ENCODE peak calls at places on chromosomes 13 and 19, in eight cellular contexts. One of them, this sample, is unnamed.
A peak's percentile ranks its signal among the peaks of the same experiment; 100 is the strongest.

GRCh38 chr19:11560404-11560988 is 1.5 kb upstream of the ELOF1 start:
- DNase-seq in smooth muscle cell of the brain vasculature: no peak
- DNase-seq in stimulated activated CD8-positive, alpha-beta memory T cell treated with anti-CD3 and anti-CD28 coated beads, Interleukin-7, amount 100 ng/mL, for 4 hours: peak; percentile 25
- DNase-seq in fibroblast of pulmonary artery: peak; percentile 80
- DNase-seq in EH: peak; percentile 76
- DNase-seq in AG04450: peak; percentile 56
- DNase-seq in NCI-H1436 treated with DMSO at 0.1 percent for 48 hours: peak; percentile 60
- DNase-seq in erythroblast: peak; percentile 97
- DNase-seq in this sample: peak; percentile 52

GRCh38 chr13:50080158-50080855 is 65.1 kb downstream of the KCNRG start:
- DNase-seq in smooth muscle cell of the brain vasculature: no peak
- DNase-seq in EH: peak; percentile 66
- DNase-seq in NCI-H1436 treated with DMSO at 0.1 percent for 48 hours: no peak
- DNase-seq in stimulated activated CD8-positive, alpha-beta memory T cell treated with anti-CD3 and anti-CD28 coated beads, Interleukin-7, amount 100 ng/mL, for 4 hours: peak; percentile 9
- DNase-seq in fibroblast of pulmonary artery: peak; percentile 61
- DNase-seq in AG04450: no peak
- DNase-seq in erythroblast: peak; percentile 63
- DNase-seq in this sample: peak; percentile 42

GRCh38 chr19:46624958-46625661 is at the start of gene PTGIR:
- DNase-seq in EH: peak; percentile 94
- DNase-seq in smooth muscle cell of the brain vasculature: no peak
- DNase-seq in AG04450: no peak
- DNase-seq in erythroblast: no peak
- DNase-seq in stimulated activated CD8-positive, alpha-beta memory T cell treated with anti-CD3 and anti-CD28 coated beads, Interleukin-7, amount 100 ng/mL, for 4 hours: no peak
- DNase-seq in NCI-H1436 treated with DMSO at 0.1 percent for 48 hours: no peak
- DNase-seq in fibroblast of pulmonary artery: peak; percentile 93
- DNase-seq in this sample: no peak

GRCh38 chr13:113918981-113919646 is 54.8 kb downstream of the C13orf46 start:
- DNase-seq in AG04450: no peak
- DNase-seq in NCI-H1436 treated with DMSO at 0.1 percent for 48 hours: no peak
- DNase-seq in EH: peak; percentile 54
- DNase-seq in erythroblast: no peak
- DNase-seq in smooth muscle cell of the brain vasculature: no peak
- DNase-seq in stimulated activated CD8-positive, alpha-beta memory T cell treated with anti-CD3 and anti-CD28 coated beads, Interleukin-7, amount 100 ng/mL, for 4 hours: no peak
- DNase-seq in fibroblast of pulmonary artery: no peak
- DNase-seq in this sample: no peak

GRCh38 chr19:49340069-49340864 is 5.1 kb downstream of the CD37 start:
- DNase-seq in NCI-H1436 treated with DMSO at 0.1 percent for 48 hours: peak; percentile 86
- DNase-seq in fibroblast of pulmonary artery: no peak
- DNase-seq in erythroblast: no peak
- DNase-seq in AG04450: no peak
- DNase-seq in smooth muscle cell of the brain vasculature: no peak
- DNase-seq in stimulated activated CD8-positive, alpha-beta memory T cell treated with anti-CD3 and anti-CD28 coated beads, Interleukin-7, amount 100 ng/mL, for 4 hours: peak; percentile 36
- DNase-seq in EH: no peak
- DNase-seq in this sample: peak; percentile 18

GRCh38 chr13:50365683-50366391 is 350.6 kb downstream of the KCNRG start:
- DNase-seq in AG04450: no peak
- DNase-seq in erythroblast: no peak
- DNase-seq in stimulated activated CD8-positive, alpha-beta memory T cell treated with anti-CD3 and anti-CD28 coated beads, Interleukin-7, amount 100 ng/mL, for 4 hours: peak; percentile 12
- DNase-seq in NCI-H1436 treated with DMSO at 0.1 percent for 48 hours: no peak
- DNase-seq in EH: no peak
- DNase-seq in smooth muscle cell of the brain vasculature: no peak
- DNase-seq in fibroblast of pulmonary artery: no peak
- DNase-seq in this sample: peak; percentile 94

GRCh38 chr19:41588497-41589209 is 12.7 kb downstream of the CEACAM21 start:
- DNase-seq in EH: peak; percentile 57
- DNase-seq in fibroblast of pulmonary artery: peak; percentile 55
- DNase-seq in erythroblast: no peak
- DNase-seq in NCI-H1436 treated with DMSO at 0.1 percent for 48 hours: no peak
- DNase-seq in smooth muscle cell of the brain vasculature: no peak
- DNase-seq in AG04450: no peak
- DNase-seq in stimulated activated CD8-positive, alpha-beta memory T cell treated with anti-CD3 and anti-CD28 coated beads, Interleukin-7, amount 100 ng/mL, for 4 hours: no peak
- DNase-seq in this sample: peak; percentile 36

GRCh38 chr19:53912653-53913052 is 3.6 kb downstream of the CACNG7 start:
- DNase-seq in stimulated activated CD8-positive, alpha-beta memory T cell treated with anti-CD3 and anti-CD28 coated beads, Interleukin-7, amount 100 ng/mL, for 4 hours: no peak
- DNase-seq in smooth muscle cell of the brain vasculature: no peak
- DNase-seq in erythroblast: no peak
- DNase-seq in NCI-H1436 treated with DMSO at 0.1 percent for 48 hours: no peak
- DNase-seq in EH: no peak
- DNase-seq in AG04450: no peak
- DNase-seq in fibroblast of pulmonary artery: no peak
- DNase-seq in this sample: no peak

GRCh38 chr19:3338541-3339181 is 27.7 kb upstream of the NFIC start:
- DNase-seq in AG04450: no peak
- DNase-seq in NCI-H1436 treated with DMSO at 0.1 percent for 48 hours: no peak
- DNase-seq in EH: no peak
- DNase-seq in smooth muscle cell of the brain vasculature: no peak
- DNase-seq in fibroblast of pulmonary artery: no peak
- DNase-seq in erythroblast: no peak
- DNase-seq in stimulated activated CD8-positive, alpha-beta memory T cell treated with anti-CD3 and anti-CD28 coated beads, Interleukin-7, amount 100 ng/mL, for 4 hours: peak; percentile 41
- DNase-seq in this sample: no peak

GRCh38 chr13:54402495-54402894 is 1373.9 kb downstream of the OLFM4 start:
- DNase-seq in smooth muscle cell of the brain vasculature: no peak
- DNase-seq in erythroblast: no peak
- DNase-seq in NCI-H1436 treated with DMSO at 0.1 percent for 48 hours: no peak
- DNase-seq in stimulated activated CD8-positive, alpha-beta memory T cell treated with anti-CD3 and anti-CD28 coated beads, Interleukin-7, amount 100 ng/mL, for 4 hours: no peak
- DNase-seq in EH: no peak
- DNase-seq in fibroblast of pulmonary artery: no peak
- DNase-seq in AG04450: no peak
- DNase-seq in this sample: no peak

GRCh38 chr19:3404324-3405260 is 38.2 kb downstream of the NFIC start:
- DNase-seq in AG04450: peak; percentile 81
- DNase-seq in stimulated activated CD8-positive, alpha-beta memory T cell treated with anti-CD3 and anti-CD28 coated beads, Interleukin-7, amount 100 ng/mL, for 4 hours: no peak
- DNase-seq in smooth muscle cell of the brain vasculature: peak; percentile 67
- DNase-seq in NCI-H1436 treated with DMSO at 0.1 percent for 48 hours: no peak
- DNase-seq in EH: peak; percentile 93
- DNase-seq in erythroblast: no peak
- DNase-seq in fibroblast of pulmonary artery: peak; percentile 90
- DNase-seq in this sample: no peak

GRCh38 chr19:49528211-49528771 is 488 bp downstream of the RCN3 start:
- DNase-seq in NCI-H1436 treated with DMSO at 0.1 percent for 48 hours: no peak
- DNase-seq in smooth muscle cell of the brain vasculature: no peak
- DNase-seq in erythroblast: no peak
- DNase-seq in stimulated activated CD8-positive, alpha-beta memory T cell treated with anti-CD3 and anti-CD28 coated beads, Interleukin-7, amount 100 ng/mL, for 4 hours: no peak
- DNase-seq in AG04450: no peak
- DNase-seq in fibroblast of pulmonary artery: peak; percentile 57
- DNase-seq in EH: peak; percentile 84
- DNase-seq in this sample: no peak

GRCh38 chr13:93881418-93881817 is 598.1 kb downstream of the DCT start:
- DNase-seq in NCI-H1436 treated with DMSO at 0.1 percent for 48 hours: no peak
- DNase-seq in fibroblast of pulmonary artery: peak; percentile 17
- DNase-seq in AG04450: peak; percentile 18
- DNase-seq in EH: peak; percentile 6
- DNase-seq in stimulated activated CD8-positive, alpha-beta memory T cell treated with anti-CD3 and anti-CD28 coated beads, Interleukin-7, amount 100 ng/mL, for 4 hours: no peak
- DNase-seq in smooth muscle cell of the brain vasculature: no peak
- DNase-seq in erythroblast: no peak
- DNase-seq in this sample: no peak

GRCh38 chr19:46718157-46718933 is 1.4 kb upstream of the PRKD2 start:
- DNase-seq in NCI-H1436 treated with DMSO at 0.1 percent for 48 hours: no peak
- DNase-seq in AG04450: no peak
- DNase-seq in smooth muscle cell of the brain vasculature: no peak
- DNase-seq in EH: no peak
- DNase-seq in stimulated activated CD8-positive, alpha-beta memory T cell treated with anti-CD3 and anti-CD28 coated beads, Interleukin-7, amount 100 ng/mL, for 4 hours: peak; percentile 47
- DNase-seq in erythroblast: no peak
- DNase-seq in fibroblast of pulmonary artery: peak; percentile 34
- DNase-seq in this sample: peak; percentile 65

This sample was measured in trophoblast cell.